ENCODE peak calls at places on chromosomes 3 and 15, in four cellular contexts. One of them, this sample, is unnamed.

GRCh38 chr3:161239700-161240099 is 18.6 kb downstream of the NMD3 start:
- DNase-seq in fibroblast of lung: peak; percentile 24
- DNase-seq in heart right ventricle: no peak
- DNase-seq in left lung: no peak
- DNase-seq in this sample: no peak

GRCh38 chr3:5250467-5251195 is 63.1 kb downstream of the EDEM1 start:
- DNase-seq in fibroblast of lung: peak; percentile 3
- DNase-seq in heart right ventricle: no peak
- DNase-seq in left lung: no peak
- DNase-seq in this sample: no peak

GRCh38 chr3:73327052-73327451 is 265.6 kb downstream of the EBLN2 start:
- DNase-seq in fibroblast of lung: no peak
- DNase-seq in heart right ventricle: no peak
- DNase-seq in left lung: no peak
- DNase-seq in this sample: no peak

GRCh38 chr15:34799149-34799824 is 3.9 kb upstream of the ACTC1 start:
- DNase-seq in fibroblast of lung: peak; percentile 29
- DNase-seq in heart right ventricle: peak; percentile 80
- DNase-seq in left lung: no peak
- DNase-seq in this sample: peak; percentile 93

GRCh38 chr3:19396726-19397125 is 248.4 kb downstream of the KCNH8 start:
- DNase-seq in fibroblast of lung: no peak
- DNase-seq in heart right ventricle: no peak
- DNase-seq in left lung: no peak
- DNase-seq in this sample: no peak

GRCh38 chr3:108124337-108125150 is 33.7 kb upstream of the CD47 start:
- DNase-seq in fibroblast of lung: peak; percentile 6
- DNase-seq in heart right ventricle: no peak
- DNase-seq in left lung: no peak
- DNase-seq in this sample: no peak

GRCh38 chr3:127816783-127817182 is 5.5 kb downstream of the MGLL start:
- DNase-seq in fibroblast of lung: no peak
- DNase-seq in heart right ventricle: no peak
- DNase-seq in left lung: no peak
- DNase-seq in this sample: no peak

GRCh38 chr15:30992073-30992363 is 590 bp upstream of the MTMR10 start:
- DNase-seq in fibroblast of lung: no peak
- DNase-seq in heart right ventricle: no peak
- DNase-seq in left lung: no peak
- DNase-seq in this sample: no peak

GRCh38 chr15:65363306-65363705 is 14.5 kb downstream of the IGDCC3 start:
- DNase-seq in fibroblast of lung: no peak
- DNase-seq in heart right ventricle: no peak
- DNase-seq in left lung: no peak
- DNase-seq in this sample: peak; percentile 41

GRCh38 chr15:77496710-77497107 is 76.0 kb downstream of the HMG20A start:
- DNase-seq in fibroblast of lung: peak; percentile 96
- DNase-seq in heart right ventricle: peak; percentile 89
- DNase-seq in left lung: peak; percentile 85
- DNase-seq in this sample: peak; percentile 95

GRCh38 chr15:77497108-77497737 is 76.5 kb downstream of the HMG20A start:
- DNase-seq in fibroblast of lung: peak; percentile 59
- DNase-seq in heart right ventricle: peak; percentile 84
- DNase-seq in left lung: peak; percentile 50
- DNase-seq in this sample: peak; percentile 89

GRCh38 chr15:77500986-77501385 is 80.3 kb downstream of the HMG20A start:
- DNase-seq in fibroblast of lung: no peak
- DNase-seq in heart right ventricle: no peak
- DNase-seq in left lung: no peak
- DNase-seq in this sample: no peak

GRCh38 chr15:77497942-77498361 is 77.3 kb downstream of the HMG20A start:
- DNase-seq in fibroblast of lung: no peak
- DNase-seq in heart right ventricle: peak; percentile 74
- DNase-seq in left lung: no peak
- DNase-seq in this sample: no peak

GRCh38 chr15:77499087-77499765 is 78.5 kb downstream of the HMG20A start:
- DNase-seq in fibroblast of lung: no peak
- DNase-seq in heart right ventricle: no peak
- DNase-seq in left lung: no peak
- DNase-seq in this sample: no peak
- H3K4me1 ChIP-seq in fibroblast of lung: peaks cover 31% of the 10 kb centered on the region
- H3K4me1 ChIP-seq in heart right ventricle: peaks cover 70% of the 10 kb centered on the region
- H3K4me1 ChIP-seq in left lung: peaks cover 41% of the 10 kb centered on the region
- H3K4me1 ChIP-seq in this sample: no peaks in the 10 kb centered on the region

GRCh38 chr15:25055356-25056068 is 100.7 kb downstream of the SNRPN start:
- DNase-seq in fibroblast of lung: no peak
- DNase-seq in heart right ventricle: peak; percentile 2
- DNase-seq in left lung: no peak
- DNase-seq in this sample: no peak
- H3K9me3 ChIP-seq in fibroblast of lung: peaks cover 23% of the 10 kb centered on the region
- H3K9me3 ChIP-seq in heart right ventricle: peaks cover 97% of the 10 kb centered on the region
- H3K9me3 ChIP-seq in left lung: no peaks in the 10 kb centered on the region
- H3K9me3 ChIP-seq in this sample: peaks cover 94% of the 10 kb centered on the region

GRCh38 chr15:25933456-25934158 is 70.5 kb upstream of the ATP10A start:
- DNase-seq in fibroblast of lung: peak; percentile 86
- DNase-seq in heart right ventricle: peak; percentile 51
- DNase-seq in left lung: peak; percentile 78
- DNase-seq in this sample: peak; percentile 88
- H3K4me3 ChIP-seq in fibroblast of lung: peak overlapping the region; percentile 26
- H3K4me3 ChIP-seq in heart right ventricle: peak overlapping the region; percentile 14
- H3K4me3 ChIP-seq in left lung: no peak overlapping the region
- H3K4me3 ChIP-seq in this sample: peak overlapping the region; percentile 16

GRCh38 chr3:111734652-111735051 is 124.4 kb upstream of the PHLDB2 start:
- DNase-seq in fibroblast of lung: no peak
- DNase-seq in heart right ventricle: no peak
- DNase-seq in left lung: no peak
- DNase-seq in this sample: no peak

GRCh38 chr3:111730143-111730542 is 128.9 kb upstream of the PHLDB2 start:
- DNase-seq in fibroblast of lung: no peak
- DNase-seq in heart right ventricle: no peak
- DNase-seq in left lung: no peak
- DNase-seq in this sample: no peak

GRCh38 chr3:111733154-111733553 is 125.9 kb upstream of the PHLDB2 start:
- DNase-seq in fibroblast of lung: no peak
- DNase-seq in heart right ventricle: no peak
- DNase-seq in left lung: no peak
- DNase-seq in this sample: no peak

GRCh38 chr3:111733856-111734255 is 125.2 kb upstream of the PHLDB2 start:
- DNase-seq in fibroblast of lung: no peak
- DNase-seq in heart right ventricle: no peak
- DNase-seq in left lung: no peak
- DNase-seq in this sample: no peak

DNA sequence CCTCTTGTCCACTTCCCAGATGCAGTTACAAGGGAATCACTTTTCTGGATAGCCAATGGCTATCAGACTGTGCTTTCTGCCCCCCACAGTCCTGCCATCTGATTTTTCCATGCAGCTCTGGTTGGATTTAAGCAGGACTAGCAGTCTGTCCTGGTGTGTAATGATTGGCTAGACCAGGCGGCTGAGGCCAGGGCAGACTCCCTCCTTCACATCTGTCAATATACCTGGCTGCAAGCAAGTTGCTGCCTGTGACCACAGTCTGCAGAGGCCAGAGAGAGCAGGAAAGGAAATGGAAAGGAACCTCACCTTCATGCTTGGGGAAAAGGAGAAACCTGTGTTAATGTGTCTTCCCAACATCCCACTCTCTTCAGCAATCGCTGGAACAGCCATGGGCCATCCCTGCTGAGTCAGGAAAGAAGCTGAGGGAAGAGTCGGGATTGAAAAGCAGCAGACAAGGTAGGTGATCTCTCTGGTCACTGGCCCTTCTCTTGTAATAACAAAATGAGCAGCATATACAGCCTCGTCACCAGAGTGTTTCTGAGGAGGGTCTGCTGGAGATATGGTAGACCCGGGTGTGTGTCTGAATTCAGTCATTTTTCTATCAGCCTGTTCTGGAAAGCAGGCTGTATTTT is 126.7 kb upstream of the PHLDB2 start:
- DNase-seq in fibroblast of lung: no peak
- DNase-seq in heart right ventricle: no peak
- DNase-seq in left lung: no peak
- DNase-seq in this sample: no peak
- H3K4me1 ChIP-seq in fibroblast of lung: peaks cover 21% of the 10 kb centered on the region
- H3K4me1 ChIP-seq in heart right ventricle: peaks cover 49% of the 10 kb centered on the region
- H3K4me1 ChIP-seq in left lung: peaks cover 3% of the 10 kb centered on the region
- H3K4me1 ChIP-seq in this sample: peaks cover 2% of the 10 kb centered on the region

GRCh38 chr15:79916424-79916823 is 19.6 kb upstream of the MTHFS start:
- DNase-seq in fibroblast of lung: peak; percentile 59
- DNase-seq in heart right ventricle: no peak
- DNase-seq in left lung: no peak
- DNase-seq in this sample: no peak
- H3K9me3 ChIP-seq in fibroblast of lung: no peaks in the 10 kb centered on the region
- H3K9me3 ChIP-seq in heart right ventricle: peaks cover 59% of the 10 kb centered on the region
- H3K9me3 ChIP-seq in left lung: no peaks in the 10 kb centered on the region
- H3K9me3 ChIP-seq in this sample: peaks cover 16% of the 10 kb centered on the region

GRCh38 chr3:175890056-175890455 is 1030.9 kb downstream of the NAALADL2 start:
- DNase-seq in fibroblast of lung: no peak
- DNase-seq in heart right ventricle: no peak
- DNase-seq in left lung: no peak
- DNase-seq in this sample: no peak

GRCh38 chr3:175879417-175879816 is 1020.3 kb downstream of the NAALADL2 start:
- DNase-seq in fibroblast of lung: no peak
- DNase-seq in heart right ventricle: no peak
- DNase-seq in left lung: no peak
- DNase-seq in this sample: no peak

DNA sequence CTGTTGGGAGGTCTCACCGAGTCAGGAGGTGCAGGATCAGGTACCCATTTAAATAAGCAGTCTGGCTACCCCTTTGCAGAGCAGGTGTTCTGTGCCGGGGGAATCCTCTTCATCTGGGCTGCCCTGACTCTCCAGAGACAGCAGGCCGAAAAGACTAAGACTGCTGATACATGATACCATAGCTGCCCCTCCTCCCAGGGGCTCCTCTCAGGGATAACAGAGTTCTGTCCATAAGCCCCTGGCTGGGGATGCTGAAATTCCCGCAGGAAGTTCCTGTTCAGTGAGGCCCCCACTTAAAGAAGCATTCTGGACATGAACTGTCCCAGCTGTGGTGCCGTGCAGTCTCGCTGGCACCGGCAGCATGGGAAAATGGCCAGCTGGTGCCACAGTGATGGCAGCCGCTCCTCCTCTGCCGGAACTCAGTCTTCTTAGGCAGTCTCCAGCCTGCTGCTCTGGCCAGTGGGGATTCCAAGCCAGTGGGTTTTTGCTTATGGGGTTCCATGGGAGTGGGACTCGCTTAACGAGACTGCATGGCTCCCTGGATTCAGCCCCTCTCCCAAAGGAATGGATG is 1026.1 kb downstream of the NAALADL2 start:
- DNase-seq in fibroblast of lung: no peak
- DNase-seq in heart right ventricle: no peak
- DNase-seq in left lung: no peak
- DNase-seq in this sample: no peak
- H3K4me3 ChIP-seq in fibroblast of lung: no peak overlapping the region
- H3K4me3 ChIP-seq in heart right ventricle: no peak overlapping the region
- H3K4me3 ChIP-seq in left lung: no peak overlapping the region
- H3K4me3 ChIP-seq in this sample: no peak overlapping the region

DNA sequence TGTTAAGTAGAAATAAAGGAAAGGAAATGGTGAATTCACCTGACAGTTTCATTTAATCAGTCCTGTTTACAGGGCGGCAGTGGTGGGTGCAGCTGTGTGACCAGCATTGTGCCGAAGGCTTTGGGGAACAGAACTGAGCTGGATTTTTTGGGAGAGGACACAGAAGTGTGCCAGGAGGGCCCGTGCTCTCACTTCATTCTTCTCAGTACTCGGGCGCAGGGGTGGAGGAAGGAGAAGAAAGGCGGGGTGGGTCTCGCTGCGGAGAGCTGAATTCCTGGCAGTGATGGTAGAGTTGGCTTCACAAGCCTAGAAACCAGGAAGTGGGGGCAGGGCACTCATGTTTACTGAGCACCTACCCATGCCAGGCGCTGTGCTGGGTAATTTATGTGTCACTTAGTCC is 64.6 kb downstream of the CRTC3 start:
- DNase-seq in fibroblast of lung: peak; percentile 50
- DNase-seq in heart right ventricle: peak; percentile 72
- DNase-seq in left lung: peak; percentile 92
- DNase-seq in this sample: peak; percentile 92
- H3K4me1 ChIP-seq in fibroblast of lung: peaks cover 10% of the 10 kb centered on the region
- H3K4me1 ChIP-seq in heart right ventricle: peaks cover 72% of the 10 kb centered on the region
- H3K4me1 ChIP-seq in left lung: peaks cover 31% of the 10 kb centered on the region
- H3K4me1 ChIP-seq in this sample: peaks cover 8% of the 10 kb centered on the region

GRCh38 chr3:68764554-68764953 is 167.8 kb downstream of the TAFA4 start:
- DNase-seq in fibroblast of lung: no peak
- DNase-seq in heart right ventricle: no peak
- DNase-seq in left lung: no peak
- DNase-seq in this sample: no peak
- H3K9me3 ChIP-seq in fibroblast of lung: no peaks in the 10 kb centered on the region
- H3K9me3 ChIP-seq in heart right ventricle: no peaks in the 10 kb centered on the region
- H3K9me3 ChIP-seq in left lung: no peaks in the 10 kb centered on the region
- H3K9me3 ChIP-seq in this sample: no peaks in the 10 kb centered on the region

GRCh38 chr15:63073497-63074172 is 31.1 kb downstream of the TPM1 start:
- DNase-seq in fibroblast of lung: no peak
- DNase-seq in heart right ventricle: no peak
- DNase-seq in left lung: no peak
- DNase-seq in this sample: no peak

GRCh38 chr15:63072809-63073277 is 30.3 kb downstream of the TPM1 start:
- DNase-seq in fibroblast of lung: no peak
- DNase-seq in heart right ventricle: no peak
- DNase-seq in left lung: no peak
- DNase-seq in this sample: no peak

GRCh38 chr15:63076136-63077005 is 33.8 kb downstream of the TPM1 start:
- DNase-seq in fibroblast of lung: no peak
- DNase-seq in heart right ventricle: no peak
- DNase-seq in left lung: no peak
- DNase-seq in this sample: no peak

GRCh38 chr15:63077952-63078351 is 35.4 kb downstream of the TPM1 start:
- DNase-seq in fibroblast of lung: no peak
- DNase-seq in heart right ventricle: no peak
- DNase-seq in left lung: no peak
- DNase-seq in this sample: no peak

GRCh38 chr15:63075072-63075995 is 32.8 kb downstream of the TPM1 start:
- DNase-seq in fibroblast of lung: peak; percentile 68
- DNase-seq in heart right ventricle: no peak
- DNase-seq in left lung: no peak
- DNase-seq in this sample: no peak
- H3K4me3 ChIP-seq in fibroblast of lung: no peak overlapping the region
- H3K4me3 ChIP-seq in heart right ventricle: no peak overlapping the region
- H3K4me3 ChIP-seq in left lung: no peak overlapping the region
- H3K4me3 ChIP-seq in this sample: no peak overlapping the region

This sample was measured in aorta.